ENCODE peak calls at places on chromosome 4, in nine cellular contexts. One of them, this sample, is unnamed.

GRCh38 chr4:14652522-14652921 is 349.8 kb upstream of the CPEB2 start:
- DNase-seq in HCT116: no peak
- DNase-seq in progenitor cell of endocrine pancreas: no peak
- DNase-seq in RWPE1: no peak
- DNase-seq in brain microvascular endothelial cell: no peak
- DNase-seq in IMR-90: no peak
- DNase-seq in spleen: no peak
- DNase-seq in GM10248: no peak
- DNase-seq in GM06990: no peak
- DNase-seq in this sample: peak; percentile 45

GRCh38 chr4:186144596-186145569 is 40.4 kb downstream of the FAM149A start:
- DNase-seq in spleen: peak; percentile 78
- DNase-seq in HCT116: no peak
- DNase-seq in GM10248: no peak
- DNase-seq in progenitor cell of endocrine pancreas: peak; percentile 54
- DNase-seq in RWPE1: peak; percentile 37
- DNase-seq in IMR-90: peak; percentile 43
- DNase-seq in brain microvascular endothelial cell: peak; percentile 46
- DNase-seq in GM06990: no peak
- DNase-seq in this sample: peak; percentile 33

GRCh38 chr4:177461606-177462005 is 19.4 kb upstream of the AGA start:
- DNase-seq in RWPE1: no peak
- DNase-seq in IMR-90: no peak
- DNase-seq in progenitor cell of endocrine pancreas: no peak
- DNase-seq in spleen: no peak
- DNase-seq in brain microvascular endothelial cell: peak; percentile 16
- DNase-seq in HCT116: no peak
- DNase-seq in GM06990: no peak
- DNase-seq in GM10248: no peak
- DNase-seq in this sample: no peak

GRCh38 chr4:150063128-150063527 is 15.1 kb upstream of the DCLK2 start:
- DNase-seq in GM06990: no peak
- DNase-seq in brain microvascular endothelial cell: no peak
- DNase-seq in IMR-90: peak; percentile 47
- DNase-seq in GM10248: no peak
- DNase-seq in HCT116: no peak
- DNase-seq in progenitor cell of endocrine pancreas: no peak
- DNase-seq in RWPE1: no peak
- DNase-seq in spleen: no peak
- DNase-seq in this sample: no peak

GRCh38 chr4:143701365-143701764 is 890 bp upstream of the FREM3 start:
- DNase-seq in progenitor cell of endocrine pancreas: no peak
- DNase-seq in IMR-90: no peak
- DNase-seq in brain microvascular endothelial cell: no peak
- DNase-seq in spleen: no peak
- DNase-seq in GM06990: no peak
- DNase-seq in GM10248: no peak
- DNase-seq in RWPE1: no peak
- DNase-seq in HCT116: no peak
- DNase-seq in this sample: no peak

GRCh38 chr4:11399461-11399971 is 29.2 kb downstream of the HS3ST1 start:
- DNase-seq in progenitor cell of endocrine pancreas: no peak
- DNase-seq in GM10248: no peak
- DNase-seq in GM06990: peak; percentile 7
- DNase-seq in spleen: no peak
- DNase-seq in brain microvascular endothelial cell: no peak
- DNase-seq in RWPE1: no peak
- DNase-seq in IMR-90: no peak
- DNase-seq in HCT116: no peak
- DNase-seq in this sample: no peak

GRCh38 chr4:52664479-52664878 is 5.4 kb upstream of the USP46 start:
- DNase-seq in progenitor cell of endocrine pancreas: no peak
- DNase-seq in GM06990: no peak
- DNase-seq in brain microvascular endothelial cell: no peak
- DNase-seq in HCT116: no peak
- DNase-seq in GM10248: no peak
- DNase-seq in RWPE1: no peak
- DNase-seq in IMR-90: no peak
- DNase-seq in spleen: no peak
- DNase-seq in this sample: no peak

GRCh38 chr4:77184018-77184417 is 27.0 kb downstream of the CCNG2 start:
- DNase-seq in HCT116: no peak
- DNase-seq in RWPE1: no peak
- DNase-seq in IMR-90: no peak
- DNase-seq in spleen: no peak
- DNase-seq in progenitor cell of endocrine pancreas: no peak
- DNase-seq in GM06990: no peak
- DNase-seq in brain microvascular endothelial cell: no peak
- DNase-seq in GM10248: no peak
- DNase-seq in this sample: no peak

GRCh38 chr4:115770046-115770543 is 656.7 kb upstream of the NDST4 start:
- DNase-seq in HCT116: no peak
- DNase-seq in IMR-90: no peak
- DNase-seq in brain microvascular endothelial cell: no peak
- DNase-seq in GM10248: no peak
- DNase-seq in GM06990: no peak
- DNase-seq in spleen: no peak
- DNase-seq in progenitor cell of endocrine pancreas: no peak
- DNase-seq in RWPE1: no peak
- DNase-seq in this sample: no peak

GRCh38 chr4:95087657-95088455 is 330.1 kb downstream of the BMPR1B start:
- DNase-seq in GM06990: no peak
- DNase-seq in IMR-90: peak; percentile 68
- DNase-seq in brain microvascular endothelial cell: no peak
- DNase-seq in HCT116: no peak
- DNase-seq in spleen: no peak
- DNase-seq in GM10248: no peak
- DNase-seq in RWPE1: no peak
- DNase-seq in progenitor cell of endocrine pancreas: no peak
- DNase-seq in this sample: no peak

GRCh38 chr4:188869581-188869980 is 730.3 kb downstream of the TRIML1 start:
- DNase-seq in brain microvascular endothelial cell: peak; percentile 64
- DNase-seq in GM10248: no peak
- DNase-seq in HCT116: no peak
- DNase-seq in RWPE1: no peak
- DNase-seq in GM06990: no peak
- DNase-seq in progenitor cell of endocrine pancreas: no peak
- DNase-seq in IMR-90: peak; percentile 53
- DNase-seq in spleen: no peak
- DNase-seq in this sample: peak; percentile 22

GRCh38 chr4:100421356-100421978 is 96.4 kb downstream of the EMCN start:
- DNase-seq in spleen: no peak
- DNase-seq in IMR-90: peak; percentile 31
- DNase-seq in progenitor cell of endocrine pancreas: no peak
- DNase-seq in GM06990: no peak
- DNase-seq in RWPE1: peak; percentile 24
- DNase-seq in GM10248: no peak
- DNase-seq in brain microvascular endothelial cell: peak; percentile 10
- DNase-seq in HCT116: peak; percentile 51
- DNase-seq in this sample: peak; percentile 58

GRCh38 chr4:171601091-171601490 is 212.1 kb upstream of the GALNTL6 start:
- DNase-seq in spleen: no peak
- DNase-seq in brain microvascular endothelial cell: no peak
- DNase-seq in progenitor cell of endocrine pancreas: no peak
- DNase-seq in RWPE1: no peak
- DNase-seq in IMR-90: no peak
- DNase-seq in HCT116: no peak
- DNase-seq in GM10248: no peak
- DNase-seq in GM06990: no peak
- DNase-seq in this sample: no peak

GRCh38 chr4:10611673-10612072 is 72.9 kb downstream of the CLNK start:
- DNase-seq in RWPE1: peak; percentile 73
- DNase-seq in progenitor cell of endocrine pancreas: no peak
- DNase-seq in GM10248: no peak
- DNase-seq in HCT116: peak; percentile 65
- DNase-seq in spleen: no peak
- DNase-seq in brain microvascular endothelial cell: peak; percentile 94
- DNase-seq in GM06990: no peak
- DNase-seq in IMR-90: peak; percentile 92
- DNase-seq in this sample: peak; percentile 81

GRCh38 chr4:6884341-6884870 is 25.2 kb upstream of the TBC1D14 start:
- DNase-seq in IMR-90: peak; percentile 15
- DNase-seq in spleen: no peak
- DNase-seq in RWPE1: no peak
- DNase-seq in GM06990: no peak
- DNase-seq in GM10248: no peak
- DNase-seq in progenitor cell of endocrine pancreas: no peak
- DNase-seq in HCT116: no peak
- DNase-seq in brain microvascular endothelial cell: no peak
- DNase-seq in this sample: no peak

GRCh38 chr4:6887591-6888371 is 21.8 kb upstream of the TBC1D14 start:
- DNase-seq in brain microvascular endothelial cell: peak; percentile 24
- DNase-seq in IMR-90: no peak
- DNase-seq in HCT116: no peak
- DNase-seq in GM06990: no peak
- DNase-seq in spleen: peak; percentile 87
- DNase-seq in progenitor cell of endocrine pancreas: no peak
- DNase-seq in RWPE1: no peak
- DNase-seq in GM10248: peak; percentile 25
- DNase-seq in this sample: no peak

GRCh38 chr4:6888506-6889071 is 21.0 kb upstream of the TBC1D14 start:
- DNase-seq in IMR-90: no peak
- DNase-seq in brain microvascular endothelial cell: no peak
- DNase-seq in RWPE1: no peak
- DNase-seq in GM10248: peak; percentile 18
- DNase-seq in HCT116: no peak
- DNase-seq in progenitor cell of endocrine pancreas: no peak
- DNase-seq in spleen: no peak
- DNase-seq in GM06990: no peak
- DNase-seq in this sample: no peak

GRCh38 chr4:6886886-6887285 is 22.7 kb upstream of the TBC1D14 start:
- DNase-seq in brain microvascular endothelial cell: no peak
- DNase-seq in GM06990: no peak
- DNase-seq in RWPE1: no peak
- DNase-seq in progenitor cell of endocrine pancreas: no peak
- DNase-seq in IMR-90: no peak
- DNase-seq in spleen: no peak
- DNase-seq in HCT116: no peak
- DNase-seq in GM10248: no peak
- DNase-seq in this sample: no peak

DNA sequence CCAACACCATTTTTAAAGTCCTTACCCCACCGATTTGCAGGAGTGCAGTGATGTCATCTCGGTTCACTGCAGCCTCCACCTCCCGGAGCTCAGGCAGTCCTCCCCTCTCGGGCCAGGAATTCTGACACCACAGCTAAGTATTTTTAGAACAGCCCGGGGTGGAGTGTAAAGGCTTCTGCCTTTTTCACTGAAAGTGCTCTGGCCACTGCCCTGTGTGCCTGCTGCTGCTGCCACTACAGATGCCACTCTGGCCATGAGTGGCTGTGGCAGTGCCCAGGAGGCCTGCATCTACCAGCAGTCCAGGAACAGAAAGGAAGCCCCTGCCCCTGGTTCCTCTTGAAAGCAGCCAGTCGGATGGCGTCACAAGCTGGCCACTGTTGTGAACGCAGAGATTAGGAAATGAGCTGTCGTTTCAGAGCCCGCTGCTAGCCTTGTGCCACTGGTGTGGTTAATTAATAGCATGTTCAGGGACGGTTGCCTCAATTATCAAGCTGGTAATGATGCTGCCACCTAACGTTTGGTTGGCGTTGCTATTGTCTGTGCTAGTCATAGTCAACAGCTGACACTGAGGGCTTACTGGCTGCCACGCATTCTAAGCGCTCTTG is 23.6 kb upstream of the TBC1D14 start:
- DNase-seq in GM06990: no peak
- DNase-seq in GM10248: peak; percentile 45
- DNase-seq in RWPE1: no peak
- DNase-seq in IMR-90: peak; percentile 66
- DNase-seq in brain microvascular endothelial cell: peak; percentile 38
- DNase-seq in progenitor cell of endocrine pancreas: no peak
- DNase-seq in HCT116: no peak
- DNase-seq in spleen: peak; percentile 89
- DNase-seq in this sample: peak; percentile 58
- TF ChIP-seq CTCF in GM06990: peak; percentile 39
- TF ChIP-seq CTCF in GM10248: peak; percentile 31
- TF ChIP-seq CTCF in RWPE1: peak; percentile 14
- TF ChIP-seq CTCF in IMR-90: peak; percentile 22
- TF ChIP-seq CTCF in brain microvascular endothelial cell: peak; percentile 27
- TF ChIP-seq CTCF in progenitor cell of endocrine pancreas: no peak
- TF ChIP-seq CTCF in HCT116: peak; percentile 27
- TF ChIP-seq CTCF in spleen: peak; percentile 47
- TF ChIP-seq CTCF in this sample: no peak

GRCh38 chr4:108155373-108155772 is 13.4 kb downstream of the LEF1 start:
- DNase-seq in spleen: no peak
- DNase-seq in GM10248: no peak
- DNase-seq in brain microvascular endothelial cell: no peak
- DNase-seq in GM06990: no peak
- DNase-seq in HCT116: no peak
- DNase-seq in progenitor cell of endocrine pancreas: no peak
- DNase-seq in RWPE1: no peak
- DNase-seq in IMR-90: peak; percentile 8
- DNase-seq in this sample: peak; percentile 62
- TF ChIP-seq CTCF in spleen: no peak
- TF ChIP-seq CTCF in GM10248: no peak
- TF ChIP-seq CTCF in brain microvascular endothelial cell: peak; percentile 63
- TF ChIP-seq CTCF in GM06990: no peak
- TF ChIP-seq CTCF in HCT116: no peak
- TF ChIP-seq CTCF in progenitor cell of endocrine pancreas: no peak
- TF ChIP-seq CTCF in RWPE1: no peak
- TF ChIP-seq CTCF in IMR-90: no peak
- TF ChIP-seq CTCF in this sample: no peak

DNA sequence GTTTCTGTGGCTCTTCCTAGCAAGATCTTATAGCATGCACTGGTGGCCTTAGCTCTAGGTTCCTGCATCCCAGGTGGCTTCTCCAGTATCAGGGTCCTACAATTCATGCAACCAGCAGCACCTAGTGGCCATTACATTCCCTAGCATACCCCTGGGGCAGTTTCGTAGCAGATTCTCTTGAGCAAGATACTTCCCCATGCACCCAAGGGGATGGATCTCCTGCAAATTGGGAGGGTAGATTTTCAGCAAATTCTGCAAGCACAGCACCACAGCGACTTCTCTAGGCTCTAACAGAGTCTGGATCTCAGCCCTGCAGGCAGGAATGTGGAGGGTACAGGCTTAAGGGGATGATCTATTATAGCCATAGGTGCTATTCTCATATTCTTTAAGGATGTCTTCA is 13.1 kb upstream of the SLC9B1 start:
- DNase-seq in GM10248: no peak
- DNase-seq in spleen: no peak
- DNase-seq in GM06990: no peak
- DNase-seq in RWPE1: peak; percentile 12
- DNase-seq in IMR-90: peak; percentile 32
- DNase-seq in brain microvascular endothelial cell: peak; percentile 29
- DNase-seq in progenitor cell of endocrine pancreas: no peak
- DNase-seq in HCT116: peak; percentile 24
- DNase-seq in this sample: peak; percentile 62
- TF ChIP-seq CTCF in GM10248: peak; percentile 39
- TF ChIP-seq CTCF in spleen: peak; percentile 27
- TF ChIP-seq CTCF in GM06990: peak; percentile 63
- TF ChIP-seq CTCF in RWPE1: no peak
- TF ChIP-seq CTCF in IMR-90: peak; percentile 40
- TF ChIP-seq CTCF in brain microvascular endothelial cell: peak; percentile 83
- TF ChIP-seq CTCF in progenitor cell of endocrine pancreas: peak; percentile 66
- TF ChIP-seq CTCF in HCT116: peak; percentile 73
- TF ChIP-seq CTCF in this sample: peak; percentile 32

DNA sequence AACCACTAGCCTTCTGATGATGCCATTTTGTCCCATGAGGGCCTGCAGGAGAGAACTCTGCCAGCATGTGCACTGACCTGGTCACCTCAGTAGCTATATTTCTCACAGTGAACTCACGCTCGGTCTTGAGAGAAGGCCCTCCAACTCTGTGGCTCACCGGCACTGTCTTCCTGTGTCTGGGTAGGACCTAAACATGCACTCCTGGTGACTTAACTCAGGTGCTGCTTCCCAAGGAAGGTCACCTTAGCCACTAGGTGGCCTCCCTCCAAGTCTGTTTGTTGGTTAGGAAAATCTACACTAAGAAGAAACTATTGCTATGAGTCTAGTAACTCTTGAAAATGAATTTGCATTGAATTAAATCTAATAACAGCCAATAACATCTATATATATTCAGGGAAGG is 24.8 kb downstream of the TLR10 start:
- DNase-seq in RWPE1: no peak
- DNase-seq in brain microvascular endothelial cell: no peak
- DNase-seq in HCT116: peak; percentile 61
- DNase-seq in GM06990: no peak
- DNase-seq in GM10248: no peak
- DNase-seq in spleen: no peak
- DNase-seq in progenitor cell of endocrine pancreas: no peak
- DNase-seq in IMR-90: no peak
- DNase-seq in this sample: peak; percentile 42
- TF ChIP-seq CTCF in RWPE1: no peak
- TF ChIP-seq CTCF in brain microvascular endothelial cell: peak; percentile 52
- TF ChIP-seq CTCF in HCT116: peak; percentile 71
- TF ChIP-seq CTCF in GM06990: peak; percentile 65
- TF ChIP-seq CTCF in GM10248: peak; percentile 43
- TF ChIP-seq CTCF in spleen: peak; percentile 26
- TF ChIP-seq CTCF in progenitor cell of endocrine pancreas: peak; percentile 63
- TF ChIP-seq CTCF in IMR-90: no peak
- TF ChIP-seq CTCF in this sample: peak; percentile 23

This sample was measured in MCF 10A.